ENCODE peak calls at places on chromosomes 12 and 14, in four cellular contexts. One of them, this sample, is unnamed.

GRCh38 chr14:53509845-53510244 is 356.7 kb upstream of the DDHD1 start:
- DNase-seq in HepG2: no peak
- DNase-seq in cardiac muscle cell: no peak
- DNase-seq in heart right ventricle: no peak
- DNase-seq in this sample: no peak

GRCh38 chr14:68947802-68948201 is 31.3 kb downstream of the ACTN1 start:
- DNase-seq in HepG2: no peak
- DNase-seq in heart right ventricle: peak; percentile 74
- DNase-seq in cardiac muscle cell: peak; percentile 27
- DNase-seq in this sample: peak; percentile 49

GRCh38 chr12:94603434-94604068 is 46.8 kb downstream of the TMCC3 start:
- DNase-seq in heart right ventricle: peak; percentile 39
- DNase-seq in HepG2: peak; percentile 5
- DNase-seq in cardiac muscle cell: peak; percentile 37
- DNase-seq in this sample: no peak

GRCh38 chr12:94831081-94831747 is 172.3 kb downstream of the NDUFA12 start:
- DNase-seq in cardiac muscle cell: no peak
- DNase-seq in heart right ventricle: no peak
- DNase-seq in HepG2: no peak
- DNase-seq in this sample: no peak

GRCh38 chr14:84421611-84422010 is 1108.3 kb upstream of the FLRT2 start:
- DNase-seq in HepG2: no peak
- DNase-seq in heart right ventricle: no peak
- DNase-seq in cardiac muscle cell: no peak
- DNase-seq in this sample: no peak

GRCh38 chr12:50986961-50987737 is 34.8 kb downstream of the HIGD1C start:
- DNase-seq in heart right ventricle: no peak
- DNase-seq in cardiac muscle cell: peak; percentile 61
- DNase-seq in HepG2: peak; percentile 46
- DNase-seq in this sample: peak; percentile 46

GRCh38 chr12:89470741-89471504 is 53.7 kb downstream of the GALNT4 start:
- DNase-seq in cardiac muscle cell: peak; percentile 65
- DNase-seq in heart right ventricle: no peak
- DNase-seq in HepG2: peak; percentile 58
- DNase-seq in this sample: no peak

GRCh38 chr12:108484431-108484830 is 30.6 kb upstream of the FICD start:
- DNase-seq in cardiac muscle cell: no peak
- DNase-seq in HepG2: no peak
- DNase-seq in heart right ventricle: no peak
- DNase-seq in this sample: no peak

GRCh38 chr12:113555226-113555625 is 83.6 kb upstream of the LHX5 start:
- DNase-seq in HepG2: no peak
- DNase-seq in heart right ventricle: no peak
- DNase-seq in cardiac muscle cell: no peak
- DNase-seq in this sample: no peak

GRCh38 chr14:102947321-102948103 is 25.0 kb downstream of the AMN start:
- DNase-seq in heart right ventricle: no peak
- DNase-seq in cardiac muscle cell: no peak
- DNase-seq in HepG2: no peak
- DNase-seq in this sample: no peak

GRCh38 chr12:32265461-32265860 is 133.9 kb upstream of the FGD4 start:
- DNase-seq in HepG2: no peak
- DNase-seq in heart right ventricle: no peak
- DNase-seq in cardiac muscle cell: no peak
- DNase-seq in this sample: no peak

GRCh38 chr12:51820721-51821422 is 27.6 kb downstream of the FIGNL2 start:
- DNase-seq in heart right ventricle: peak; percentile 72
- DNase-seq in cardiac muscle cell: peak; percentile 77
- DNase-seq in HepG2: no peak
- DNase-seq in this sample: peak; percentile 49

GRCh38 chr14:75459099-75459741 is 31.4 kb downstream of the JDP2 start:
- DNase-seq in heart right ventricle: peak; percentile 60
- DNase-seq in HepG2: no peak
- DNase-seq in cardiac muscle cell: no peak
- DNase-seq in this sample: no peak

GRCh38 chr12:615620-616019 is 47.6 kb downstream of the NINJ2 start:
- DNase-seq in heart right ventricle: no peak
- DNase-seq in cardiac muscle cell: no peak
- DNase-seq in HepG2: no peak
- DNase-seq in this sample: no peak

GRCh38 chr12:112664569-112664968 is 127.0 kb upstream of the RPH3A start:
- DNase-seq in cardiac muscle cell: peak; percentile 71
- DNase-seq in HepG2: no peak
- DNase-seq in heart right ventricle: no peak
- DNase-seq in this sample: no peak

GRCh38 chr12:125503128-125503527 is 437.9 kb downstream of the AACS start:
- DNase-seq in heart right ventricle: no peak
- DNase-seq in HepG2: no peak
- DNase-seq in cardiac muscle cell: no peak
- DNase-seq in this sample: no peak

GRCh38 chr12:104695453-104696148 is 238.9 kb downstream of the CHST11 start:
- DNase-seq in heart right ventricle: no peak
- DNase-seq in cardiac muscle cell: no peak
- DNase-seq in HepG2: no peak
- DNase-seq in this sample: peak; percentile 78

GRCh38 chr14:100341301-100342031 is 18.3 kb downstream of the SLC25A47 start:
- DNase-seq in cardiac muscle cell: no peak
- DNase-seq in HepG2: no peak
- DNase-seq in heart right ventricle: no peak
- DNase-seq in this sample: peak; percentile 78

GRCh38 chr12:91250273-91250672 is 67.7 kb upstream of the DCN start:
- DNase-seq in HepG2: no peak
- DNase-seq in cardiac muscle cell: no peak
- DNase-seq in heart right ventricle: no peak
- DNase-seq in this sample: no peak

GRCh38 chr12:103880299-103881142 is 39.5 kb upstream of the NT5DC3 start:
- DNase-seq in heart right ventricle: no peak
- DNase-seq in HepG2: no peak
- DNase-seq in cardiac muscle cell: no peak
- DNase-seq in this sample: no peak

GRCh38 chr14:92426237-92426636 is 87.3 kb upstream of the RIN3 start:
- DNase-seq in HepG2: no peak
- DNase-seq in cardiac muscle cell: no peak
- DNase-seq in heart right ventricle: no peak
- DNase-seq in this sample: no peak

GRCh38 chr12:122646568-122647220 is 56.5 kb downstream of the HCAR2 start:
- DNase-seq in HepG2: no peak
- DNase-seq in heart right ventricle: no peak
- DNase-seq in cardiac muscle cell: no peak
- DNase-seq in this sample: peak; percentile 78

GRCh38 chr14:54743382-54743781 is 159.2 kb downstream of the GCH1 start:
- DNase-seq in HepG2: no peak
- DNase-seq in cardiac muscle cell: peak; percentile 80
- DNase-seq in heart right ventricle: no peak
- DNase-seq in this sample: no peak

GRCh38 chr12:132143328-132144071 is 619 bp downstream of the DDX51 start:
- DNase-seq in heart right ventricle: no peak
- DNase-seq in cardiac muscle cell: peak; percentile 60
- DNase-seq in HepG2: no peak
- DNase-seq in this sample: peak; percentile 45

GRCh38 chr14:104383088-104383805 is 196.3 kb upstream of the C14orf180 start:
- DNase-seq in cardiac muscle cell: no peak
- DNase-seq in heart right ventricle: no peak
- DNase-seq in HepG2: no peak
- DNase-seq in this sample: no peak

GRCh38 chr14:87066221-87066817 is 926.7 kb downstream of the GALC start:
- DNase-seq in HepG2: peak; percentile 3
- DNase-seq in heart right ventricle: no peak
- DNase-seq in cardiac muscle cell: peak; percentile 12
- DNase-seq in this sample: no peak

GRCh38 chr14:82009076-82009475 is 475.4 kb upstream of the SEL1L start:
- DNase-seq in HepG2: no peak
- DNase-seq in heart right ventricle: no peak
- DNase-seq in cardiac muscle cell: no peak
- DNase-seq in this sample: no peak

GRCh38 chr12:12952036-12952435 is at the start of gene GPRC5D:
- DNase-seq in heart right ventricle: no peak
- DNase-seq in cardiac muscle cell: no peak
- DNase-seq in HepG2: no peak
- DNase-seq in this sample: no peak

GRCh38 chr12:20492251-20492728 is 124.0 kb downstream of the PDE3A start:
- DNase-seq in HepG2: no peak
- DNase-seq in cardiac muscle cell: no peak
- DNase-seq in heart right ventricle: no peak
- DNase-seq in this sample: peak; percentile 77

GRCh38 chr12:121534495-121535148 is 46.2 kb downstream of the KDM2B start:
- DNase-seq in HepG2: no peak
- DNase-seq in cardiac muscle cell: no peak
- DNase-seq in heart right ventricle: no peak
- DNase-seq in this sample: no peak

GRCh38 chr14:35669782-35670181 is 135.8 kb downstream of the INSM2 start:
- DNase-seq in HepG2: no peak
- DNase-seq in cardiac muscle cell: no peak
- DNase-seq in heart right ventricle: no peak
- DNase-seq in this sample: no peak

GRCh38 chr12:5391638-5392037 is 40.3 kb upstream of the NTF3 start:
- DNase-seq in HepG2: no peak
- DNase-seq in heart right ventricle: no peak
- DNase-seq in cardiac muscle cell: no peak
- DNase-seq in this sample: no peak

GRCh38 chr12:82793882-82794281 is 107.2 kb downstream of the TMTC2 start:
- DNase-seq in heart right ventricle: no peak
- DNase-seq in HepG2: no peak
- DNase-seq in cardiac muscle cell: no peak
- DNase-seq in this sample: no peak

GRCh38 chr14:74085828-74086227 is 1.1 kb downstream of the LIN52 start:
- DNase-seq in HepG2: no peak
- DNase-seq in cardiac muscle cell: no peak
- DNase-seq in heart right ventricle: no peak
- DNase-seq in this sample: no peak

GRCh38 chr12:25745281-25745680 is 192.2 kb upstream of the LMNTD1 start:
- DNase-seq in heart right ventricle: no peak
- DNase-seq in cardiac muscle cell: no peak
- DNase-seq in HepG2: no peak
- DNase-seq in this sample: no peak

GRCh38 chr12:25741917-25742316 is 188.8 kb upstream of the LMNTD1 start:
- DNase-seq in HepG2: no peak
- DNase-seq in cardiac muscle cell: no peak
- DNase-seq in heart right ventricle: no peak
- DNase-seq in this sample: no peak

GRCh38 chr12:25740617-25741016 is 187.5 kb upstream of the LMNTD1 start:
- DNase-seq in HepG2: no peak
- DNase-seq in heart right ventricle: no peak
- DNase-seq in cardiac muscle cell: no peak
- DNase-seq in this sample: no peak

GRCh38 chr12:25744334-25744733 is 191.3 kb upstream of the LMNTD1 start:
- DNase-seq in HepG2: no peak
- DNase-seq in cardiac muscle cell: no peak
- DNase-seq in heart right ventricle: no peak
- DNase-seq in this sample: no peak

DNA sequence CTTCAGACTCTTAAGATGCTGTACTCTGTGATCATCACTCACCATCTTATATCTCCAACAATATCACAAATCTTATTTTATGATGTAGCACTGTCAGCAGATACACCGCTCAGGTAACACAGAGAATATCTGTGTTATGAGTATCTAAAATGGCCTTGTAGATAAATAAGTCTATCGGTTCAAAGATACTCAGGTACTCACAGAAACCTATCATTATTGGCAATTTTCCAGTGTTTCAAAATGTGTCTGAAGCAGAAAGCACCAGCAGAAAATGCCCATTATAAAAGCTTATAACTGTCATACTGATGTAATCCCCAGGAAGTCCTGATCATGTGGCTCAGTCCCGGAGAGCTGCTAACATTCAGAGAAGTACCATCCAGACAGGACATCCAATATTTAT is 190.6 kb upstream of the LMNTD1 start:
- DNase-seq in heart right ventricle: no peak
- DNase-seq in cardiac muscle cell: no peak
- DNase-seq in HepG2: no peak
- DNase-seq in this sample: no peak
- H3K4me3 ChIP-seq in heart right ventricle: no peak overlapping the region
- H3K4me3 ChIP-seq in cardiac muscle cell: no peak overlapping the region
- H3K4me3 ChIP-seq in HepG2: no peak overlapping the region
- H3K4me3 ChIP-seq in this sample: no peak overlapping the region

GRCh38 chr12:116698554-116698953 is 39.3 kb downstream of the SPRING1 start:
- DNase-seq in heart right ventricle: no peak
- DNase-seq in cardiac muscle cell: no peak
- DNase-seq in HepG2: no peak
- DNase-seq in this sample: no peak
- H3K4me1 ChIP-seq in heart right ventricle: peaks cover 9% of the 10 kb centered on the region
- H3K4me1 ChIP-seq in cardiac muscle cell: peaks cover 18% of the 10 kb centered on the region
- H3K4me1 ChIP-seq in HepG2: peaks cover 10% of the 10 kb centered on the region
- H3K4me1 ChIP-seq in this sample: no peaks in the 10 kb centered on the region

DNA sequence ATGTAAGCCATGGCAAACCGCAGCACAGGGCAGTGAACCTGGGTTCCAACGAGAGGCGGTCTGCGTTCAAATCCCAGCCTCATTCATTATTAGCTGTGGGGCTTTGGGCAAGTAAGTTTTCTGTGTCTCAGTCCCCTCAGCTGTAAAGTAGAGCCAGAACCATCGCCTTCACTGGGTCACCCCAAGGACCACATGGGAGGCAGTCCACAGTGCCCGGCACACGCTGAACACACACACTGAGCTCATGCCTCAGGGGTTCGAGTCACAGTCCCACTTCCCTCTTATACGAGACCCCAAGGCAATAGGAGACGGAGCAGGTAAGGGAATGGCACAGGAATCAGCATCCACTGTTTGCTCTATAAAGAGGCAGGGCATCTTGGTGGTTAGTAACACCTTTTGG is 19.1 kb downstream of the LRTM2 start:
- DNase-seq in heart right ventricle: no peak
- DNase-seq in HepG2: no peak
- DNase-seq in cardiac muscle cell: no peak
- DNase-seq in this sample: no peak
- H3K27me3 ChIP-seq in heart right ventricle: no peaks in the 10 kb centered on the region
- H3K27me3 ChIP-seq in HepG2: peaks cover 19% of the 10 kb centered on the region
- H3K27me3 ChIP-seq in cardiac muscle cell: peaks cover 7% of the 10 kb centered on the region
- H3K27me3 ChIP-seq in this sample: peaks cover 69% of the 10 kb centered on the region

GRCh38 chr12:44833561-44833960 is 42.6 kb downstream of the NELL2 start:
- DNase-seq in HepG2: no peak
- DNase-seq in cardiac muscle cell: no peak
- DNase-seq in heart right ventricle: no peak
- DNase-seq in this sample: no peak

GRCh38 chr12:44829045-44829444 is 47.1 kb downstream of the NELL2 start:
- DNase-seq in HepG2: no peak
- DNase-seq in cardiac muscle cell: no peak
- DNase-seq in heart right ventricle: no peak
- DNase-seq in this sample: no peak

DNA sequence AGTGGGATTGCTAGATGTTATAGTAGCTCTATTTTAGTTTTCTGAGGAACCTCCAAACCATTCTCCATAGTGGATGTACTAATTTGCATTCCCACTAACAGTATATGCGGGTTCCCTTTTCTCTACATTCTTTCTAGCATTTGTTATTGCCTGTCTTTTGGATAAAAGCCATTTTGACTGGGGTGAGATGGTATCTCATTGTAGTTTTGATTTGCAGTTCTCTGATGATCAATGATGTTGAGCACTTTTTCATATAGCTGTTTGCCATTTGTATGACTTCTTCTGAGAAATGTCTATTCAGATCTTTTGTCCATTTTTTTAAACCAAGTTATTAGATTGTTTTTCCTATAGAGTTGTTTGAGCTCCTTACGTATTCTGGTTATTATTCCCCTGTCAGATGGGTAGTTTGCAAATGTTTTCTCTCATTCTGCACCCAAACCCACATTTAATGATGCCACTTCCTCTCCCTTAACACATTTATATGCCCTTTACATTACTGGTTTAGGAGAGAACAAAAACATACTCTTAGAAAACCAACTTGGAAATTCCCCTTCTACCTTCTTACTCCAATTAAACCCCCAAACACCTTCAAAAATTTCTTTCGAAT is 48.2 kb downstream of the NELL2 start:
- DNase-seq in cardiac muscle cell: no peak
- DNase-seq in heart right ventricle: no peak
- DNase-seq in HepG2: no peak
- DNase-seq in this sample: no peak
- H3K4me3 ChIP-seq in cardiac muscle cell: no peak overlapping the region
- H3K4me3 ChIP-seq in heart right ventricle: no peak overlapping the region
- H3K4me3 ChIP-seq in HepG2: no peak overlapping the region
- H3K4me3 ChIP-seq in this sample: no peak overlapping the region